ENCODE peak calls at places on chromosome 1, in ten cellular contexts. W, D, B, Z, M, A, V, O, G and K are unnamed samples.
A peak's percentile ranks its signal among the peaks of the same experiment; 100 is the strongest.

GRCh38 chr1:183289104-183289503 is 103.0 kb downstream of the LAMC2 start:
- DNase-seq in M (no peak), G (no peak), D (no peak), W (no peak), B (no peak), A (no peak), Z (no peak), V (no peak), O (no peak), K (no peak)

GRCh38 chr1:108561731-108562326 is 1.9 kb downstream of the EEIG2 start:
- DNase-seq in V (peak; percentile 25), M (peak; percentile 52), G (peak; percentile 80), Z (peak; percentile 88), B (peak; percentile 46), O (no peak), W (peak; percentile 90), A (peak; percentile 92), D (peak; percentile 45), K (no peak)

GRCh38 chr1:10195570-10195969 is 14.8 kb upstream of the KIF1B start:
- DNase-seq in M (peak; percentile 70), Z (peak; percentile 43), O (peak; percentile 23), G (no peak), V (no peak), A (no peak), B (no peak), D (peak; percentile 55), W (no peak), K (peak; percentile 57)

GRCh38 chr1:156481527-156481926 is 19.0 kb downstream of the MEF2D start:
- DNase-seq in V (no peak), B (no peak), D (no peak), Z (no peak), G (no peak), A (no peak), M (no peak), O (no peak), W (peak; percentile 59), K (no peak)

GRCh38 chr1:1171551-1172340 is 1.9 kb upstream of the TTLL10 start:
- DNase-seq in G (peak; percentile 48), V (no peak), A (no peak), O (no peak), D (no peak), W (no peak), Z (no peak), M (no peak), B (no peak), K (no peak)

GRCh38 chr1:86705633-86705985 is 1.2 kb downstream of the SH3GLB1 start:
- DNase-seq in G (no peak), O (peak; percentile 63), V (no peak), W (no peak), D (peak; percentile 60), M (peak; percentile 28), B (no peak), A (peak; percentile 21), Z (no peak), K (peak; percentile 54)

GRCh38 chr1:156475568-156476500 is 24.7 kb downstream of the MEF2D start:
- DNase-seq in D (peak; percentile 87), Z (no peak), O (peak; percentile 91), G (no peak), M (no peak), A (peak; percentile 81), B (no peak), W (no peak), V (no peak), K (peak; percentile 89)

GRCh38 chr1:3945222-3945621 is 45.1 kb upstream of the C1orf174 start:
- DNase-seq in W (no peak), M (no peak), O (no peak), B (no peak), V (no peak), A (no peak), Z (no peak), D (no peak), G (no peak), K (no peak)

GRCh38 chr1:229433364-229434004 is 410 bp downstream of the ACTA1 start:
- DNase-seq in D (no peak), O (no peak), Z (no peak), G (no peak), W (no peak), A (no peak), V (no peak), B (no peak), M (no peak), K (no peak)

GRCh38 chr1:229430761-229431269 is 3.1 kb downstream of the ACTA1 start:
- DNase-seq in W (no peak), B (no peak), D (peak; percentile 51), O (peak; percentile 33), V (no peak), Z (peak; percentile 83), G (peak; percentile 31), A (peak; percentile 40), M (no peak), K (peak; percentile 51)

GRCh38 chr1:229432116-229432461 is 1.8 kb downstream of the ACTA1 start:
- DNase-seq in Z (no peak), V (no peak), A (no peak), D (no peak), M (no peak), O (no peak), W (no peak), G (no peak), B (no peak), K (no peak)

GRCh38 chr1:229432905-229433304 is 989 bp downstream of the ACTA1 start:
- DNase-seq in B (no peak), M (no peak), O (no peak), Z (no peak), V (no peak), D (no peak), G (no peak), A (no peak), W (no peak), K (no peak)

GRCh38 chr1:229431270-229432115 is 2.4 kb downstream of the ACTA1 start:
- DNase-seq in A (no peak), Z (no peak), O (no peak), G (no peak), V (no peak), M (no peak), W (no peak), B (no peak), D (no peak), K (no peak)
- H3K4me3 ChIP-seq in A (peak overlapping the region; percentile 18), Z (no peak overlapping the region), O (no peak overlapping the region), G (peak overlapping the region; percentile 0), V (no peak overlapping the region), M (no peak overlapping the region), W (no peak overlapping the region), B (no peak overlapping the region), D (peak overlapping the region; percentile 28), K (no peak overlapping the region)

GRCh38 chr1:41431490-41432350 is 52.8 kb downstream of the EDN2 start:
- DNase-seq in A (no peak), M (no peak), Z (no peak), W (no peak), O (no peak), G (no peak), B (no peak), D (no peak), V (no peak), K (no peak)

GRCh38 chr1:41434306-41434705 is 50.2 kb downstream of the EDN2 start:
- DNase-seq in G (no peak), B (no peak), M (no peak), O (no peak), V (no peak), A (no peak), W (no peak), D (no peak), Z (peak; percentile 65), K (no peak)

GRCh38 chr1:41433501-41433900 is 51.0 kb downstream of the EDN2 start:
- DNase-seq in Z (peak; percentile 42), G (no peak), A (no peak), V (no peak), B (no peak), M (no peak), D (no peak), O (no peak), W (no peak), K (no peak)

GRCh38 chr1:41434748-41435449 is 49.6 kb downstream of the EDN2 start:
- DNase-seq in Z (no peak), D (no peak), M (no peak), W (no peak), V (no peak), B (no peak), G (no peak), O (no peak), A (no peak), K (no peak)

DNA sequence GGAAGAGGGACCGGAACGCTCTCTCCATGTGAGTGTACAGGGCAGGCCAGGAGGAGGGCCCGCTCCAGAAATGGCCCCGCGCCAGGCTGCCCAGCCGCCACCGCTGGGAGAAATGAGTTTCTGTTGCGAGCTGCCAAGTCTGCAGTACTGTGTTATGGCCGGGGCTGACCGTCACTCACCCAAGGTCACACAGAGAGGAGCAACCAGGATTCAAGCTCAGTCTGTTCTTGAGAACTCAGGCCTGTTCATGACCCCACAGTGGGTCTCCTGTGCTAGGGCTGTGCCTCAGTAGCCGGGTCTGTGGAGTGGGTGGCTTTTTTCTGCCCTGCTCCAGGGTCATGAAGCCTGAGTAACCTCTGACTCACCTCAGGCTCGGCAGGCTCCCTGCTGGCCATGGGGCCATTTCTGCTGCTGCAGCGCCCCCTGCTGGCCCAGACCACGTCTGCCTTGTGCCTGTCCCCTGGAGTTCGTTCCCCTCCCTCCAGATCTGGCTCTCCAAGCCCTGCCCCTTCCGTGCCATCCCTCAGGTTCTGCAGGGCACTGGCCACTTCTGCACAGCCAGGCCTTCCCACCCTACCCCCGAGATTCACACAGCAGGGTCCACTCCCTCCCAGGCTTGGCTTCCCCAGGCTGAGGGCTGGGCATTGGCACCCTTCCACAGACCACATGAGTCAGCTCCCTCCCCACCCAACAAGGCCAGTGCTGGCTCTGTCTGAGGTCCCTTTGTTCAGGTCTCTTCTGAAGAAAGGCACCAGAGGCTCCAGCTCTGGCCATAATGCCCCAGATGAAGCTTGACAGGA is 51.8 kb downstream of the EDN2 start:
- DNase-seq in G (peak; percentile 37), O (peak; percentile 77), M (peak; percentile 76), W (peak; percentile 88), B (peak; percentile 84), V (peak; percentile 40), Z (peak; percentile 90), D (peak; percentile 81), A (peak; percentile 90), K (peak; percentile 67)
- H3K4me3 ChIP-seq in G (no peak overlapping the region), O (no peak overlapping the region), M (no peak overlapping the region), W (no peak overlapping the region), B (no peak overlapping the region), V (peak overlapping the region; percentile 5), Z (no peak overlapping the region), D (peak overlapping the region; percentile 9), A (no peak overlapping the region), K (no peak overlapping the region)

DNA sequence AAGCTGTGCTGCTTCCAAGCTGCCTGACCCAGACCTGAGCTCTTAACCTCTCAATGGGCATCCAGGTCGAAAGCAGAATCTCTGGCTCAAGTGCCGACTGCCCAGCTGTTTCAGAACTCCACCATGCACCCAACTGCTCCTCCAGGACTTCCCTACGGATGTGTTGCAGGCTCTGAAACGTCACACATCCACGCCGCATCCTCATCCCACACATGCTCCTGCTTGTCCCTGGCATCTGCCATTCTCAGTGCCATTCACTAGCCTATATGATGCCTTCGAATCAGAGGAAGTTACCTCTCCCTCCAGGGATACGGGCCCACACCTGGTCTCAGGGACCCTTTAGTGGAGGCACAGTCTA is 11.2 kb downstream of the PDZK1IP1 start:
- DNase-seq in W (no peak), G (no peak), B (no peak), V (no peak), D (no peak), Z (no peak), A (no peak), O (no peak), M (peak; percentile 13), K (no peak)
- H3K4me3 ChIP-seq in W (peak overlapping the region; percentile 68), G (no peak overlapping the region), B (peak overlapping the region; percentile 35), V (peak overlapping the region; percentile 57), D (peak overlapping the region; percentile 79), Z (no peak overlapping the region), A (no peak overlapping the region), O (peak overlapping the region; percentile 68), M (peak overlapping the region; percentile 32), K (peak overlapping the region; percentile 50)

DNA sequence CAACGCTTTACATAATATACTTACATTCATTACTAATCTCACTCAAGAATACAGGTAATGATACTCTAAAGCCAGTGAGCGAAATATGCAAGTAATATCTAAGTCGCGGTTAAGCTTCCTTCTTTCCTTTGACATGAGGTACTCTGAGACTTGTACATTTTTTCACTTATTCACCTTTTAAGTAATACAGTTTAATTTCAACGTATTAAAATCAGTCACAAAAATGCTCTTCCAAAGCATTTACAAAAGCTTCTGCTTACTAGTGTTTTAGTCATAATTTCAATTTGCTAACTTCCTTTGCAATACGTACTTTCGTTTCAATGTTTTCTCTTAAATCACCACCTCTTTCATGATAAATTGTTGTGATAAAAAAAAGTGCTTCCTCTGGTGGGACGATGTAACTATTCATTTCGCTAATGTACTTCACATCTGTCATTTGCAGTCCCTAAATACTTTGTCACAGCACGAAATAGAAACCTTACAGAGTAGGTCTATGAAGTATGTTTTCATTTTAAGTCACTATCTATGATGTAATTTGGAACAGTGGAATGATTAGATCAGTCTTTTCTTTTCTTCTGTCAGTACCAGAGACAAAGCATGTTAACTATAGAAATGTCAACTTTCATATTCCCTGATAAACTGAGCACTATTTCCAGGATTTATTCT is 34.0 kb upstream of the ADGRL4 start:
- DNase-seq in O (peak; percentile 6), V (no peak), W (no peak), B (no peak), D (no peak), A (no peak), M (peak; percentile 31), Z (no peak), G (no peak), K (no peak)
- H3K4me3 ChIP-seq in O (peak overlapping the region; percentile 47), V (no peak overlapping the region), W (no peak overlapping the region), B (peak overlapping the region; percentile 22), D (peak overlapping the region; percentile 79), A (no peak overlapping the region), M (peak overlapping the region; percentile 24), Z (no peak overlapping the region), G (no peak overlapping the region), K (no peak overlapping the region)